ENCODE peak calls at places on chromosomes 2 and 18, in five cellular contexts. V is neural progenitor cell, N is T-helper 2 cell, S is HTR-8/SVneo, Y is psoas muscle. W is an unnamed sample.

GRCh38 chr18:525066-525797 is 24.7 kb upstream of the COLEC12 start:
- DNase-seq in V (no peak), S (peak), N (no peak), Y (no peak), W (no peak)

GRCh38 chr2:172072279-172072678 is 13.0 kb upstream of the DLX1 start:
- DNase-seq in V (no peak), S (no peak), N (no peak), Y (no peak), W (no peak)

GRCh38 chr18:44852818-44853217 is 172.1 kb downstream of the SETBP1 start:
- DNase-seq in N (no peak), V (no peak), Y (no peak), S (no peak), W (no peak)

GRCh38 chr18:77210249-77210648 is 39.4 kb upstream of the GALR1 start:
- DNase-seq in Y (no peak), S (no peak), N (no peak), V (no peak), W (no peak)

GRCh38 chr2:236239276-236240065 is 24.7 kb downstream of the ASB18 start:
- DNase-seq in S (no peak), Y (no peak), N (no peak), V (no peak), W (no peak)

GRCh38 chr2:42223822-42224268 is 54.7 kb downstream of the EML4 start:
- DNase-seq in S (no peak), V (no peak), Y (no peak), N (no peak), W (no peak)

GRCh38 chr2:17035010-17035409 is 369.4 kb upstream of the CYRIA start:
- DNase-seq in N (no peak), V (no peak), S (no peak), Y (no peak), W (no peak)

GRCh38 chr2:20250436-20250835 is 25.5 kb upstream of the SDC1 start:
- DNase-seq in N (no peak), Y (no peak), V (no peak), S (no peak), W (no peak)

GRCh38 chr2:21281876-21282514 is 158.2 kb downstream of the TDRD15 start:
- DNase-seq in Y (no peak), S (no peak), V (no peak), N (no peak), W (no peak)

GRCh38 chr2:179913809-179914208 is 52.4 kb upstream of the ZNF385B start:
- DNase-seq in V (no peak), S (no peak), Y (no peak), N (no peak), W (no peak)

GRCh38 chr18:63763831-63764600 is 11.2 kb upstream of the SERPINB7 start:
- DNase-seq in S (no peak), N (no peak), Y (no peak), V (no peak), W (no peak)

GRCh38 chr2:9970386-9971044 is 19.0 kb downstream of the GRHL1 start:
- DNase-seq in S (no peak), N (no peak), V (peak), Y (no peak), W (no peak)

GRCh38 chr18:56748698-56749268 is 97.6 kb downstream of the WDR7 start:
- DNase-seq in S (peak), V (peak), Y (no peak), N (peak), W (peak)

GRCh38 chr18:8793445-8794132 is 88.2 kb downstream of the MTCL1 start:
- DNase-seq in Y (no peak), V (no peak), S (no peak), N (no peak), W (no peak)

GRCh38 chr2:196601430-196602306 is 37.8 kb upstream of the CCDC150 start:
- DNase-seq in S (peak), N (peak), V (no peak), Y (peak), W (no peak)

GRCh38 chr2:237465515-237466227 is 21.4 kb upstream of the MLPH start:
- DNase-seq in S (peak), Y (no peak), N (no peak), V (no peak), W (no peak)

GRCh38 chr2:863732-864450 is 86.8 kb upstream of the SNTG2 start:
- DNase-seq in V (no peak), N (no peak), Y (no peak), S (no peak), W (no peak)

GRCh38 chr2:66084948-66085590 is 349.9 kb upstream of the MEIS1 start:
- DNase-seq in S (no peak), V (no peak), N (no peak), Y (no peak), W (no peak)

GRCh38 chr2:4420032-4420431 is 716.7 kb downstream of the DCDC2C start:
- DNase-seq in V (peak), S (no peak), N (no peak), Y (no peak), W (no peak)

GRCh38 chr2:204019572-204020501 is 83.3 kb downstream of the ICOS start:
- DNase-seq in V (no peak), Y (no peak), S (peak), N (peak), W (no peak)

GRCh38 chr2:101515512-101515911 is 40.6 kb upstream of the RFX8 start:
- DNase-seq in V (no peak), Y (peak), S (peak), N (no peak), W (no peak)

GRCh38 chr2:8365331-8365910 is 316.4 kb upstream of the ID2 start:
- DNase-seq in S (no peak), V (no peak), N (no peak), Y (no peak), W (no peak)

GRCh38 chr2:51795248-51795888 is 763.4 kb upstream of the NRXN1 start:
- DNase-seq in Y (no peak), S (no peak), N (no peak), V (peak), W (no peak)

GRCh38 chr2:197191177-197191947 is 119.2 kb downstream of the ANKRD44 start:
- DNase-seq in V (peak), Y (no peak), S (peak), N (peak), W (no peak)

GRCh38 chr18:44143054-44143453 is 537.6 kb upstream of the SETBP1 start:
- DNase-seq in S (no peak), N (no peak), Y (no peak), V (no peak), W (no peak)

GRCh38 chr2:239598011-239598731 is 197.4 kb upstream of the HDAC4 start:
- DNase-seq in N (no peak), Y (no peak), V (no peak), S (no peak), W (no peak)

GRCh38 chr2:179788104-179788503 is 73.3 kb downstream of the ZNF385B start:
- DNase-seq in N (no peak), V (no peak), Y (no peak), S (no peak), W (no peak)

GRCh38 chr2:225668606-225669266 is 269.2 kb downstream of the NYAP2 start:
- DNase-seq in V (peak), N (peak), S (peak), Y (no peak), W (no peak)

GRCh38 chr2:230068658-230069080 is at the start of gene SLC16A14:
- DNase-seq in Y (no peak), S (peak), V (peak), N (peak), W (peak)